ENCODE peak calls at places on chromosomes 2 and 18, in nine cellular contexts. N, I, L, U, K, S, B, E and Z are unnamed samples.

GRCh38 chr2:204357175-204357695 is 188.0 kb upstream of the PARD3B start:
- DNase-seq in U (no peak), N (no peak), S (no peak), L (no peak), I (no peak), K (no peak), B (no peak), E (no peak), Z (no peak)

GRCh38 chr2:127463155-127463991 is 45.1 kb downstream of the PROC start:
- DNase-seq in I (no peak), E (no peak), S (no peak), N (no peak), B (no peak), U (no peak), L (no peak), K (peak), Z (no peak)

GRCh38 chr2:100008960-100009359 is 133.4 kb downstream of the AFF3 start:
- DNase-seq in L (no peak), E (no peak), U (no peak), K (no peak), S (no peak), B (no peak), N (no peak), I (no peak), Z (peak)

GRCh38 chr18:68454511-68455228 is 260.2 kb downstream of the TMX3 start:
- DNase-seq in N (no peak), K (no peak), U (no peak), B (no peak), L (no peak), E (no peak), S (no peak), I (peak), Z (peak)

GRCh38 chr2:181396575-181397062 is 60.6 kb upstream of the ITGA4 start:
- DNase-seq in U (no peak), E (no peak), S (no peak), B (no peak), K (no peak), N (no peak), L (no peak), I (no peak), Z (peak)

GRCh38 chr2:231334179-231334930 is 61.2 kb upstream of the B3GNT7 start:
- DNase-seq in L (no peak), U (no peak), I (no peak), E (no peak), N (no peak), B (no peak), S (no peak), K (no peak), Z (no peak)

GRCh38 chr2:205352593-205352992 is 329.7 kb upstream of the NRP2 start:
- DNase-seq in U (no peak), N (no peak), B (no peak), S (no peak), K (no peak), I (no peak), L (no peak), E (no peak), Z (peak)

GRCh38 chr18:13026583-13027270 is 35.6 kb downstream of the CEP192 start:
- DNase-seq in N (no peak), I (no peak), L (no peak), U (no peak), B (no peak), E (no peak), S (no peak), K (no peak), Z (peak)

GRCh38 chr2:232913903-232914302 is 43.8 kb downstream of the SNORC start:
- DNase-seq in B (no peak), E (no peak), N (no peak), U (no peak), I (no peak), S (no peak), L (no peak), K (no peak), Z (no peak)

GRCh38 chr2:209592106-209592505 is 168.3 kb downstream of the MAP2 start:
- DNase-seq in S (no peak), U (no peak), B (no peak), L (no peak), E (no peak), N (no peak), I (no peak), K (no peak), Z (no peak)

GRCh38 chr18:56329536-56329935 is 308.9 kb downstream of the TXNL1 start:
- DNase-seq in N (no peak), K (no peak), L (no peak), S (no peak), I (no peak), U (no peak), B (no peak), E (no peak), Z (no peak)

GRCh38 chr18:5238371-5238758 is 41.3 kb upstream of the AKAIN1 start:
- DNase-seq in L (no peak), E (peak), U (no peak), I (peak), K (peak), B (peak), N (peak), S (peak), Z (no peak)

GRCh38 chr2:169715379-169716228 is 18.0 kb upstream of the KLHL23 start:
- DNase-seq in E (no peak), N (no peak), B (no peak), I (no peak), U (no peak), K (no peak), S (no peak), L (no peak), Z (peak)